ENCODE peak calls at places on chromosomes 13 and 19, in seven cellular contexts. J, V, W, U, O, N and Y are unnamed samples.

GRCh38 chr13:98997738-98998641 is 20.1 kb upstream of the DOCK9 start:
- DNase-seq in J (peak; percentile 60), V (no peak), W (peak; percentile 43), U (no peak), O (no peak), N (no peak), Y (no peak)

GRCh38 chr13:40624338-40624737 is 42.1 kb downstream of the FOXO1 start:
- DNase-seq in J (no peak), V (no peak), W (peak; percentile 37), U (no peak), O (no peak), N (no peak), Y (no peak)

GRCh38 chr13:60244381-60244780 is 80.7 kb upstream of the DIAPH3 start:
- DNase-seq in J (no peak), V (no peak), W (no peak), U (no peak), O (no peak), N (no peak), Y (no peak)

GRCh38 chr13:44142911-44143665 is 230.5 kb upstream of the SERP2 start:
- DNase-seq in J (no peak), V (peak; percentile 31), W (no peak), U (no peak), O (no peak), N (no peak), Y (no peak)

GRCh38 chr19:36246006-36246391 is 31.1 kb downstream of the ZNF146 start:
- DNase-seq in J (no peak), V (peak; percentile 14), W (no peak), U (no peak), O (no peak), N (no peak), Y (no peak)

GRCh38 chr19:1618157-1619093 is 13.2 kb upstream of the UQCR11 start:
- DNase-seq in J (peak; percentile 51), V (peak; percentile 23), W (peak; percentile 26), U (no peak), O (no peak), N (no peak), Y (no peak)

GRCh38 chr13:32047088-32047487 is 15.5 kb downstream of the FRY start:
- DNase-seq in J (no peak), V (no peak), W (no peak), U (no peak), O (no peak), N (no peak), Y (no peak)

GRCh38 chr19:54473071-54473941 is at the start of gene CDC42EP5:
- DNase-seq in J (peak; percentile 94), V (peak; percentile 90), W (no peak), U (peak; percentile 76), O (peak; percentile 62), N (peak; percentile 87), Y (peak; percentile 77)

GRCh38 chr13:75480691-75481175 is 1.2 kb downstream of the TBC1D4 start:
- DNase-seq in J (peak; percentile 76), V (peak; percentile 46), W (peak; percentile 5), U (peak; percentile 28), O (peak; percentile 16), N (peak; percentile 52), Y (peak; percentile 44)

GRCh38 chr19:6038634-6039405 is 60.9 kb upstream of the RANBP3 start:
- DNase-seq in J (no peak), V (no peak), W (no peak), U (no peak), O (no peak), N (no peak), Y (no peak)

GRCh38 chr13:100658363-100658762 is 16.2 kb downstream of the TMTC4 start:
- DNase-seq in J (no peak), V (no peak), W (no peak), U (no peak), O (no peak), N (no peak), Y (no peak)

GRCh38 chr19:54882758-54883157 is 8.7 kb downstream of the FCAR start:
- DNase-seq in J (no peak), V (no peak), W (no peak), U (no peak), O (no peak), N (no peak), Y (no peak)

GRCh38 chr13:113927661-113928581 is 46.0 kb downstream of the C13orf46 start:
- DNase-seq in J (peak; percentile 63), V (peak; percentile 87), W (no peak), U (peak; percentile 84), O (peak; percentile 60), N (peak; percentile 65), Y (peak; percentile 78)

GRCh38 chr13:51261610-51262249 is 39.5 kb downstream of the FAM124A start:
- DNase-seq in J (no peak), V (no peak), W (no peak), U (no peak), O (no peak), N (no peak), Y (no peak)

GRCh38 chr19:16018801-16019551 is 57.3 kb upstream of the TPM4 start:
- DNase-seq in J (no peak), V (no peak), W (no peak), U (no peak), O (no peak), N (no peak), Y (no peak)

GRCh38 chr19:48135411-48135810 is 24.8 kb upstream of the PLA2G4C start:
- DNase-seq in J (peak; percentile 46), V (no peak), W (no peak), U (no peak), O (no peak), N (no peak), Y (no peak)

GRCh38 chr13:113665582-113666323 is 1.3 kb upstream of the GRK1 start:
- DNase-seq in J (peak; percentile 28), V (no peak), W (peak; percentile 1), U (peak; percentile 9), O (peak; percentile 8), N (peak; percentile 37), Y (peak; percentile 9)

GRCh38 chr19:45451850-45452387 is 15.9 kb upstream of the FOSB start:
- DNase-seq in J (peak; percentile 19), V (no peak), W (no peak), U (no peak), O (no peak), N (no peak), Y (no peak)

GRCh38 chr19:36420961-36421748 is 2.7 kb upstream of the ZFP82 start:
- DNase-seq in J (peak; percentile 78), V (peak; percentile 42), W (no peak), U (no peak), O (no peak), N (peak; percentile 51), Y (peak; percentile 17)

GRCh38 chr19:11377237-11377636 is 2.8 kb downstream of the SWSAP1 start:
- DNase-seq in J (no peak), V (peak; percentile 79), W (no peak), U (peak; percentile 63), O (no peak), N (peak; percentile 71), Y (peak; percentile 84)
- H3K4me3 ChIP-seq in J (no peak overlapping the region), V (no peak overlapping the region), W (no peak overlapping the region), U (no peak overlapping the region), O (no peak overlapping the region), N (no peak overlapping the region), Y (no peak overlapping the region)

GRCh38 chr19:29528946-29529645 is 3.3 kb downstream of the VSTM2B start:
- DNase-seq in J (peak; percentile 33), V (no peak), W (no peak), U (no peak), O (no peak), N (no peak), Y (no peak)
- H3K4me3 ChIP-seq in J (peak overlapping the region; percentile 7), V (no peak overlapping the region), W (peak overlapping the region; percentile 37), U (no peak overlapping the region), O (no peak overlapping the region), N (no peak overlapping the region), Y (no peak overlapping the region)

DNA sequence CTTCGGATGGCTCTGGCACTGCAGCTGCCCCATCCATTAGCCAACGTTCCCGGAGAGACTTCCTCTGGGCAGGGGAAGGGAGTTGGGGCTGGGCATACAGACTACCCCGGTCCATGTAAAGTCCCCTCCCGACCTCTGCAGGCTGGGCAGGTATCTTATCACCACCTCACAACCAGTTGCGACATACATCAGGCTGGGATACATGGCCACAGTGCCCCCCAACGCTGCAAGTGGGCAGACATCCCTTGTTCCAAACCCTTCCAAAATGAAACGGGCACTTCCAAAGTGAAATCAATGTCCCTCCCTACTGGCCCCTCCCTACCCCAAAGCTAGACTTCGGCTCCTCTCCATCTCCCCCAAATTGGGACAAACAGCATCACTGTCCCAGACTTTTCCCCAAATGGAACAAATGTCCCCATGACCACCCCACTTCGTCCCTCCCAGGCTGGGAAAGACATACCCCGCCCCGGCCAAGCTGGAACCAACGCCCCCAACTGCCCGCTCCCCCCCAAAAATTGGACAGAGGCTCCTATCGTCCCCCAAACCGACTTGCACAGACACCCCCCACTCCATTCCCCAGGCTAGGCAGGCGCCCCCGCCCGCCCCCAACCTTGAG is 5.0 kb downstream of the PALM3 start:
- DNase-seq in J (no peak), V (no peak), W (no peak), U (no peak), O (no peak), N (no peak), Y (no peak)
- H3K4me3 ChIP-seq in J (peak overlapping the region; percentile 53), V (peak overlapping the region; percentile 21), W (no peak overlapping the region), U (peak overlapping the region; percentile 32), O (no peak overlapping the region), N (no peak overlapping the region), Y (peak overlapping the region; percentile 32)

GRCh38 chr13:111324736-111325135 is 4.3 kb downstream of the TEX29 start:
- DNase-seq in J (no peak), V (no peak), W (no peak), U (no peak), O (no peak), N (no peak), Y (no peak)
- H3K4me3 ChIP-seq in J (no peak overlapping the region), V (no peak overlapping the region), W (no peak overlapping the region), U (no peak overlapping the region), O (no peak overlapping the region), N (no peak overlapping the region), Y (no peak overlapping the region)

GRCh38 chr19:57075125-57075524 is 44.7 kb upstream of the USP29 start:
- DNase-seq in J (no peak), V (no peak), W (no peak), U (no peak), O (no peak), N (no peak), Y (no peak)
- H3K4me3 ChIP-seq in J (no peak overlapping the region), V (no peak overlapping the region), W (no peak overlapping the region), U (no peak overlapping the region), O (no peak overlapping the region), N (no peak overlapping the region), Y (no peak overlapping the region)

GRCh38 chr19:38229585-38230073 is 5.6 kb upstream of the DPF1 start:
- DNase-seq in J (peak; percentile 81), V (peak; percentile 81), W (peak; percentile 60), U (no peak), O (no peak), N (peak; percentile 70), Y (peak; percentile 54)

GRCh38 chr19:38227272-38228004 is 3.4 kb upstream of the DPF1 start:
- DNase-seq in J (no peak), V (no peak), W (no peak), U (no peak), O (no peak), N (no peak), Y (no peak)

GRCh38 chr19:38231918-38232317 is 7.9 kb upstream of the DPF1 start:
- DNase-seq in J (no peak), V (no peak), W (no peak), U (no peak), O (no peak), N (no peak), Y (no peak)

GRCh38 chr19:38228005-38228377 is 4.0 kb upstream of the DPF1 start:
- DNase-seq in J (no peak), V (no peak), W (no peak), U (no peak), O (no peak), N (no peak), Y (no peak)

GRCh38 chr19:38228491-38229439 is 4.7 kb upstream of the DPF1 start:
- DNase-seq in J (no peak), V (no peak), W (no peak), U (no peak), O (no peak), N (no peak), Y (no peak)
- H3K4me3 ChIP-seq in J (peak overlapping the region; percentile 27), V (peak overlapping the region; percentile 36), W (no peak overlapping the region), U (no peak overlapping the region), O (no peak overlapping the region), N (no peak overlapping the region), Y (no peak overlapping the region)